ENCODE peak calls at places on chromosome 4, in eight cellular contexts. One of them, this sample, is unnamed.

GRCh38 chr4:71857713-71858451 is 74.0 kb upstream of the GC start:
- DNase-seq in PC-3: no peak
- DNase-seq in SK-N-SH: no peak
- DNase-seq in MM.1S: no peak
- DNase-seq in neuronal stem cell: peak
- DNase-seq in H9: peak
- DNase-seq in DND-41: no peak
- DNase-seq in kidney: no peak
- DNase-seq in this sample: peak

GRCh38 chr4:131426023-131426758 is 1722.9 kb upstream of the PCDH10 start:
- DNase-seq in PC-3: no peak
- DNase-seq in SK-N-SH: no peak
- DNase-seq in MM.1S: no peak
- DNase-seq in neuronal stem cell: no peak
- DNase-seq in H9: no peak
- DNase-seq in DND-41: no peak
- DNase-seq in kidney: no peak
- DNase-seq in this sample: no peak

GRCh38 chr4:169810325-169811323 is 52.9 kb upstream of the HPF1 start:
- DNase-seq in PC-3: peak
- DNase-seq in SK-N-SH: peak
- DNase-seq in MM.1S: peak
- DNase-seq in neuronal stem cell: peak
- DNase-seq in H9: no peak
- DNase-seq in DND-41: peak
- DNase-seq in kidney: no peak
- DNase-seq in this sample: peak

GRCh38 chr4:147866532-147867271 is 134.8 kb downstream of the ARHGAP10 start:
- DNase-seq in PC-3: peak
- DNase-seq in SK-N-SH: peak
- DNase-seq in MM.1S: peak
- DNase-seq in neuronal stem cell: peak
- DNase-seq in H9: peak
- DNase-seq in DND-41: peak
- DNase-seq in kidney: peak
- DNase-seq in this sample: peak

GRCh38 chr4:15003441-15003890 is 1.2 kb downstream of the CPEB2 start:
- DNase-seq in PC-3: peak
- DNase-seq in SK-N-SH: peak
- DNase-seq in MM.1S: peak
- DNase-seq in neuronal stem cell: peak
- DNase-seq in H9: peak
- DNase-seq in DND-41: peak
- DNase-seq in kidney: peak
- DNase-seq in this sample: peak

GRCh38 chr4:114857831-114858230 is 255.6 kb downstream of the NDST4 start:
- DNase-seq in PC-3: no peak
- DNase-seq in SK-N-SH: no peak
- DNase-seq in MM.1S: no peak
- DNase-seq in neuronal stem cell: no peak
- DNase-seq in H9: no peak
- DNase-seq in DND-41: no peak
- DNase-seq in kidney: no peak
- DNase-seq in this sample: no peak

GRCh38 chr4:95007998-95008397 is 250.2 kb downstream of the BMPR1B start:
- DNase-seq in PC-3: peak
- DNase-seq in SK-N-SH: no peak
- DNase-seq in MM.1S: no peak
- DNase-seq in neuronal stem cell: no peak
- DNase-seq in H9: no peak
- DNase-seq in DND-41: no peak
- DNase-seq in kidney: no peak
- DNase-seq in this sample: no peak

GRCh38 chr4:82715731-82716617 is 82.6 kb downstream of the SCD5 start:
- DNase-seq in PC-3: no peak
- DNase-seq in SK-N-SH: no peak
- DNase-seq in MM.1S: no peak
- DNase-seq in neuronal stem cell: no peak
- DNase-seq in H9: no peak
- DNase-seq in DND-41: no peak
- DNase-seq in kidney: no peak
- DNase-seq in this sample: no peak

GRCh38 chr4:37383579-37384229 is 139.2 kb downstream of the NWD2 start:
- DNase-seq in PC-3: peak
- DNase-seq in SK-N-SH: peak
- DNase-seq in MM.1S: peak
- DNase-seq in neuronal stem cell: peak
- DNase-seq in H9: peak
- DNase-seq in DND-41: peak
- DNase-seq in kidney: no peak
- DNase-seq in this sample: peak

GRCh38 chr4:6017030-6017429 is 1.2 kb downstream of the C4orf50 start:
- DNase-seq in PC-3: no peak
- DNase-seq in SK-N-SH: no peak
- DNase-seq in MM.1S: no peak
- DNase-seq in neuronal stem cell: no peak
- DNase-seq in H9: no peak
- DNase-seq in DND-41: no peak
- DNase-seq in kidney: no peak
- DNase-seq in this sample: no peak

GRCh38 chr4:77989986-77990385 is 67.1 kb upstream of the FRAS1 start:
- DNase-seq in PC-3: no peak
- DNase-seq in SK-N-SH: no peak
- DNase-seq in MM.1S: no peak
- DNase-seq in neuronal stem cell: no peak
- DNase-seq in H9: no peak
- DNase-seq in DND-41: no peak
- DNase-seq in kidney: no peak
- DNase-seq in this sample: no peak

GRCh38 chr4:87819281-87819919 is 13.4 kb upstream of the MEPE start:
- DNase-seq in PC-3: peak
- DNase-seq in SK-N-SH: no peak
- DNase-seq in MM.1S: no peak
- DNase-seq in neuronal stem cell: no peak
- DNase-seq in H9: peak
- DNase-seq in DND-41: no peak
- DNase-seq in kidney: no peak
- DNase-seq in this sample: peak

GRCh38 chr4:85776579-85776978 is 301.6 kb downstream of the ARHGAP24 start:
- DNase-seq in PC-3: peak
- DNase-seq in SK-N-SH: no peak
- DNase-seq in MM.1S: no peak
- DNase-seq in neuronal stem cell: no peak
- DNase-seq in H9: no peak
- DNase-seq in DND-41: no peak
- DNase-seq in kidney: no peak
- DNase-seq in this sample: no peak

GRCh38 chr4:80393246-80393969 is 57.9 kb downstream of the CFAP299 start:
- DNase-seq in PC-3: peak
- DNase-seq in SK-N-SH: no peak
- DNase-seq in MM.1S: no peak
- DNase-seq in neuronal stem cell: no peak
- DNase-seq in H9: no peak
- DNase-seq in DND-41: no peak
- DNase-seq in kidney: no peak
- DNase-seq in this sample: no peak

GRCh38 chr4:48031802-48032525 is 15.4 kb downstream of the NIPAL1 start:
- DNase-seq in PC-3: no peak
- DNase-seq in SK-N-SH: no peak
- DNase-seq in MM.1S: no peak
- DNase-seq in neuronal stem cell: no peak
- DNase-seq in H9: no peak
- DNase-seq in DND-41: no peak
- DNase-seq in kidney: no peak
- DNase-seq in this sample: no peak
- H3K9ac ChIP-seq in PC-3: no peak
- H3K9ac ChIP-seq in SK-N-SH: no peak
- H3K9ac ChIP-seq in MM.1S: no peak
- H3K9ac ChIP-seq in neuronal stem cell: no peak
- H3K9ac ChIP-seq in H9: no peak
- H3K9ac ChIP-seq in DND-41: no peak
- H3K9ac ChIP-seq in kidney: no peak
- H3K9ac ChIP-seq in this sample: no peak

GRCh38 chr4:109156346-109156745 is 146.1 kb downstream of the COL25A1 start:
- DNase-seq in PC-3: no peak
- DNase-seq in SK-N-SH: no peak
- DNase-seq in MM.1S: no peak
- DNase-seq in neuronal stem cell: no peak
- DNase-seq in H9: no peak
- DNase-seq in DND-41: no peak
- DNase-seq in kidney: no peak
- DNase-seq in this sample: no peak
- H3K27ac ChIP-seq in PC-3: no peak
- H3K27ac ChIP-seq in SK-N-SH: no peak
- H3K27ac ChIP-seq in MM.1S: no peak
- H3K27ac ChIP-seq in neuronal stem cell: no peak
- H3K27ac ChIP-seq in H9: no peak
- H3K27ac ChIP-seq in DND-41: no peak
- H3K27ac ChIP-seq in kidney: no peak
- H3K27ac ChIP-seq in this sample: no peak

DNA sequence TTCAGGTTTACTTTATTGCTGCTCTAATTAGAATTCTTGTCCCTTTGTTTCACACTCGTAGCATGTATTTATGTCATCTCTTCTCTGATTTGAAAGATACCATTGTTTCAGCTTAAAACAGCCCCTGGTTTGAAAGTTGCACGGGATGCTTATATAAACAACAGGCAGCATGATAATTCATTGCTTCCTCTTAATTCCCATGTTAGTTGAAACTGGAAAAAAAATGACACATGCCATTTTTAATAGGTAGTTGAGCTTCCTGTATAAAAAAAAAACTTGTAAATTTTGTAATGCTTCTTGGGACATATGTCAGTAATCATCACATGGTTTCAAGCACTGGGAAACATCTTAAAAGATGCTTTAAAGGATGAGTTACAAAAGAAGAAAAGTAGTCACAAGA is 243.0 kb downstream of the PALLD start:
- DNase-seq in PC-3: no peak
- DNase-seq in SK-N-SH: no peak
- DNase-seq in MM.1S: no peak
- DNase-seq in neuronal stem cell: no peak
- DNase-seq in H9: no peak
- DNase-seq in DND-41: no peak
- DNase-seq in kidney: no peak
- DNase-seq in this sample: no peak
- H3K9ac ChIP-seq in PC-3: no peak
- H3K9ac ChIP-seq in SK-N-SH: no peak
- H3K9ac ChIP-seq in MM.1S: no peak
- H3K9ac ChIP-seq in neuronal stem cell: no peak
- H3K9ac ChIP-seq in H9: no peak
- H3K9ac ChIP-seq in DND-41: no peak
- H3K9ac ChIP-seq in kidney: no peak
- H3K9ac ChIP-seq in this sample: no peak

GRCh38 chr4:102599887-102600286 is 98.7 kb downstream of the NFKB1 start:
- DNase-seq in PC-3: no peak
- DNase-seq in SK-N-SH: no peak
- DNase-seq in MM.1S: no peak
- DNase-seq in neuronal stem cell: no peak
- DNase-seq in H9: no peak
- DNase-seq in DND-41: no peak
- DNase-seq in kidney: no peak
- DNase-seq in this sample: no peak
- H3K27ac ChIP-seq in PC-3: no peak
- H3K27ac ChIP-seq in SK-N-SH: no peak
- H3K27ac ChIP-seq in MM.1S: no peak
- H3K27ac ChIP-seq in neuronal stem cell: no peak
- H3K27ac ChIP-seq in H9: no peak
- H3K27ac ChIP-seq in DND-41: no peak
- H3K27ac ChIP-seq in kidney: no peak
- H3K27ac ChIP-seq in this sample: no peak

This sample was measured in neural progenitor cell.